ENCODE peak calls at places on chromosomes 1 and 21, in six cellular contexts. B is IMR-90, K is mesenchymal stem cell, P is mesendoderm, V is H9, J is trophoblast cell. F is an unnamed sample.

GRCh38 chr1:181104790-181105133 is 16.3 kb downstream of the IER5 start:
- DNase-seq in J (no peak), B (no peak), P (peak), K (peak), V (peak), F (peak)

GRCh38 chr1:207316622-207317510 is 4.6 kb upstream of the CD55 start:
- DNase-seq in B (peak), J (peak), V (peak), K (peak), P (peak), F (no peak)

GRCh38 chr1:27418326-27418761 is 25.9 kb downstream of the GPR3 start:
- DNase-seq in B (peak), V (no peak), P (peak), K (peak), J (peak), F (no peak)

GRCh38 chr1:236144033-236144432 is 1.7 kb downstream of the GPR137B start:
- DNase-seq in B (no peak), P (no peak), K (no peak), J (peak), V (no peak), F (no peak)

GRCh38 chr1:19557609-19558051 is 72.3 kb upstream of the CAPZB start:
- DNase-seq in J (peak), B (peak), K (peak), P (no peak), V (no peak), F (no peak)

GRCh38 chr1:233661376-233662159 is 47.7 kb downstream of the KCNK1 start:
- DNase-seq in P (no peak), B (no peak), V (no peak), K (no peak), J (no peak), F (no peak)

GRCh38 chr1:26994772-26995625 is 1.5 kb downstream of the TRNP1 start:
- DNase-seq in B (no peak), J (no peak), K (no peak), P (peak), V (peak), F (no peak)

GRCh38 chr1:41322835-41323234 is 38.4 kb upstream of the FOXO6 start:
- DNase-seq in P (peak), B (no peak), V (peak), J (peak), K (peak), F (peak)

GRCh38 chr1:217343907-217344306 is 287.0 kb downstream of the GPATCH2 start:
- DNase-seq in J (no peak), B (no peak), P (no peak), V (peak), K (no peak), F (no peak)

GRCh38 chr1:58457023-58457635 is 89.4 kb downstream of the OMA1 start:
- DNase-seq in P (no peak), B (no peak), K (no peak), J (no peak), V (no peak), F (no peak)

GRCh38 chr1:78048446-78048845 is 2.7 kb downstream of the GIPC2 start:
- DNase-seq in K (no peak), V (no peak), P (no peak), J (no peak), B (no peak), F (no peak)

GRCh38 chr21:37208741-37209225 is 58.4 kb downstream of the VPS26C start:
- DNase-seq in V (no peak), P (no peak), K (no peak), B (no peak), J (no peak), F (no peak)

GRCh38 chr21:44873356-44874239 is at the start of gene PTTG1IP:
- DNase-seq in V (peak), K (peak), B (peak), P (peak), J (peak), F (peak)

GRCh38 chr1:204826970-204827369 is 43.7 kb upstream of the NFASC start:
- DNase-seq in J (peak), P (peak), V (peak), B (no peak), K (no peak), F (no peak)

GRCh38 chr1:11653616-11654570 is at the start of gene FBXO2:
- DNase-seq in P (peak), V (no peak), K (peak), J (peak), B (no peak), F (peak)

GRCh38 chr1:181341026-181341632 is 142.2 kb upstream of the CACNA1E start:
- DNase-seq in P (no peak), J (no peak), B (no peak), V (no peak), K (no peak), F (no peak)

GRCh38 chr1:147209825-147210821 is 15.0 kb downstream of the FMO5 start:
- DNase-seq in J (no peak), K (no peak), V (no peak), B (no peak), P (no peak), F (no peak)

GRCh38 chr1:54110991-54111390 is 41.8 kb downstream of the CDCP2 start:
- DNase-seq in P (no peak), V (peak), J (no peak), B (no peak), K (no peak), F (no peak)

GRCh38 chr1:114032271-114033218 is 53.3 kb downstream of the OLFML3 start:
- DNase-seq in B (peak), V (peak), J (peak), P (peak), K (peak), F (no peak)

GRCh38 chr1:116232989-116233514 is 121.9 kb downstream of the MAB21L3 start:
- DNase-seq in V (no peak), P (peak), K (no peak), B (no peak), J (no peak), F (no peak)

GRCh38 chr1:20717452-20718342 is at the start of gene KIF17:
- DNase-seq in V (peak), P (peak), B (peak), K (peak), J (peak), F (peak)

GRCh38 chr1:56819393-56819899 is at the start of gene FYB2:
- DNase-seq in P (peak), K (peak), V (peak), J (no peak), B (no peak), F (no peak)

GRCh38 chr1:51044834-51045233 is 57.2 kb upstream of the C1orf185 start:
- DNase-seq in B (no peak), P (no peak), K (no peak), V (no peak), J (peak), F (no peak)

GRCh38 chr1:175267716-175268416 is 75.3 kb upstream of the KIAA0040 start:
- DNase-seq in B (no peak), V (no peak), J (peak), P (peak), K (peak), F (no peak)

GRCh38 chr1:156126701-156127534 is 12.4 kb downstream of the LMNA start:
- DNase-seq in K (peak), B (peak), V (no peak), J (peak), P (no peak), F (no peak)

GRCh38 chr1:46517932-46518498 is 28.4 kb downstream of the DMBX1 start:
- DNase-seq in K (no peak), B (no peak), V (no peak), P (no peak), J (no peak), F (no peak)

GRCh38 chr1:184624051-184624450 is 130.6 kb downstream of the EDEM3 start:
- DNase-seq in J (peak), P (no peak), K (no peak), V (no peak), B (no peak), F (no peak)

GRCh38 chr1:4585216-4585615 is 69.2 kb upstream of the AJAP1 start:
- DNase-seq in V (peak), J (peak), P (peak), K (no peak), B (no peak), F (peak)

GRCh38 chr1:205504311-205505075 is at the start of gene CDK18:
- DNase-seq in J (peak), V (peak), K (peak), B (no peak), P (peak), F (peak)

GRCh38 chr21:29265690-29266479 is 32.8 kb upstream of the BACH1 start:
- DNase-seq in J (no peak), B (no peak), K (no peak), V (no peak), P (peak), F (no peak)

GRCh38 chr1:9149837-9150581 is 21.1 kb upstream of the GPR157 start:
- DNase-seq in K (no peak), J (no peak), B (no peak), V (no peak), P (no peak), F (no peak)

GRCh38 chr1:109677459-109677858 is 9.6 kb downstream of the GSTM2 start:
- DNase-seq in J (no peak), B (peak), K (no peak), P (no peak), V (no peak), F (no peak)

GRCh38 chr1:1929639-1930545 is 10.8 kb upstream of the TMEM52 start:
- DNase-seq in J (no peak), P (no peak), V (no peak), B (no peak), K (no peak), F (no peak)

GRCh38 chr1:2989976-2990375 is 31.3 kb upstream of the ACTRT2 start:
- DNase-seq in K (no peak), J (no peak), V (no peak), P (no peak), B (no peak), F (no peak)

GRCh38 chr1:74522143-74522542 is 9.7 kb upstream of the LRRC53 start:
- DNase-seq in P (peak), B (no peak), V (peak), J (peak), K (no peak), F (no peak)

GRCh38 chr1:74528123-74528522 is 15.7 kb upstream of the LRRC53 start:
- DNase-seq in J (no peak), V (no peak), K (no peak), B (no peak), P (no peak), F (no peak)

DNA sequence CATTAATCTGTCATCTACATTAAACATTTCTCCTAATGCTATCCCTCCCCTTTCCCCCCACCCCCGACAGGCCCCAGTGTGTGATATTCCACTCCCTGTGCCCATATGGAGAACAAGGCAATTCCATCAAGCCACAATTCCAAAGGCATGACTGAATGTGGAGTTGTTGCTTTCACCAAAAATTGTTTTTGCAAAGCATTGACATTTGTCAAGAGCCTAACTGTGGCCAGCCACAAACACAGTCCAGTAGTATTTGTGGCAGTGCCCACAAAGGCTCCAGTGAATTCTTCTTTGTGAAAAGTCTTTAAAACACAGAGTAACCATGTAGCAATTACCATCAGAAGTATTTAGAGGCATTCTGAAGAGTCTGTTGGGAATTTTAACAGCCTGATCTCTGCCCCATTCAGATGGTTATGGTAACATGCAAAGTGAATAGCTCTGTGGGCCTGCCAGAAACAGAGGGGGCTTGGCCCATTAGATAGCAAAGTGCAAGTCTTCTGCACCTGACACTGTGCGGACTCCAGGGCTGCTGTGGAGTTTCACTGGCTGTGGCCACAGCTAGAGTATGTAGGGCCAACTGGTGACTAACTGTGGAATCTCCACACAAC is 11.6 kb upstream of the LRRC53 start:
- DNase-seq in V (peak), P (no peak), B (no peak), J (no peak), K (no peak), F (no peak)
- H2BK5ac ChIP-seq in V (no peak), P (no peak), B (no peak), J (no peak), K (no peak), F (no peak)

DNA sequence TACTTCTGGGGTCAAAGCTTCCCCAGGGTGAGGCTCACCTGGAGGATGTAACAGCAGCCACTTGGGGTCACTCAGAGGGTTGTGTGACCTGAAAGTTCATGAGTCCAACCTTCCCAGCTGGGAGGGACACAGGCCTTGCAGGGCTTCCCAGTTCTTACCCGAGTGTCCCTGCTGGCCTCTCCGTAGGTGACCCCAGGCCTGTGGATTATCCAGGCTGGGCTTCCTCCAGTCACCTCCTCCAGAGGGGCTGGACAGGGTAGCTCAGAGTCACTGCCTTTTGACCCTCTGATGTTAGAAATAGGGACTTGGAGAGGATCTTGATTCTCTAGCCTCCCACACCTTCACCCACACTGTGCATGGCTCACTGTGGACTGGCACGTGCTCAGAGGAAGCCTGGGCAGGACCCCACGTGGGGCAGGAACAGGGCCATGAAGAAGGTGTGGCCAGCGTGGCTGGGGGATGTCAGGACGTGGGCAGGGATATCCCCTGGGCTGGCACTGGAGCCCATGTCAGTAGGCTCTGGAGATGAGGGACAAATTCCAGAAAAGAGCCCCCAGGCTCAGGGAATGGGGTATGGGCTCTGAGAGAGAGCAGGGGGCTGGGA is 131.8 kb downstream of the ACTL8 start:
- DNase-seq in P (no peak), B (no peak), J (no peak), K (no peak), V (peak), F (no peak)
- H2BK5ac ChIP-seq in P (no peak), B (no peak), J (no peak), K (no peak), V (no peak), F (no peak)

GRCh38 chr1:227318003-227318851 is at the start of gene CDC42BPA:
- DNase-seq in V (peak), B (peak), P (peak), J (peak), K (peak), F (peak)

GRCh38 chr1:227316941-227317540 is 1.3 kb downstream of the CDC42BPA start:
- DNase-seq in V (no peak), B (peak), K (peak), P (no peak), J (no peak), F (no peak)

GRCh38 chr1:227316456-227316855 is 1.8 kb downstream of the CDC42BPA start:
- DNase-seq in J (no peak), P (no peak), B (no peak), K (no peak), V (no peak), F (no peak)

GRCh38 chr1:227318852-227319607 is 738 bp upstream of the CDC42BPA start:
- DNase-seq in K (peak), B (peak), V (peak), J (peak), P (peak), F (peak)

GRCh38 chr1:227317541-227318002 is 720 bp downstream of the CDC42BPA start:
- DNase-seq in K (peak), J (peak), V (peak), P (peak), B (peak), F (peak)
- H2BK5ac ChIP-seq in K (peak), J (peak), V (peak), P (no peak), B (peak), F (peak)

GRCh38 chr1:143720087-143721023 is 251.4 kb downstream of the FAM72C start:
- DNase-seq in K (no peak), J (no peak), P (peak), B (peak), V (no peak), F (no peak)
- H2BK5ac ChIP-seq in K (no peak), J (peak), P (peak), B (no peak), V (no peak), F (no peak)

GRCh38 chr21:32605469-32605868 is 6.7 kb downstream of the CFAP298 start:
- DNase-seq in J (no peak), B (no peak), K (no peak), V (no peak), P (no peak), F (no peak)
- H2BK5ac ChIP-seq in J (no peak), B (no peak), K (no peak), V (no peak), P (no peak), F (no peak)

GRCh38 chr1:35882586-35882944 is 444 bp upstream of the AGO1 start:
- DNase-seq in J (no peak), K (no peak), B (no peak), V (no peak), P (no peak), F (no peak)

GRCh38 chr1:35882945-35883680 is at the start of gene AGO1:
- DNase-seq in B (peak), P (peak), K (peak), J (peak), V (peak), F (peak)

GRCh38 chr1:35884934-35885333 is 1.9 kb downstream of the AGO1 start:
- DNase-seq in J (no peak), V (no peak), P (peak), K (peak), B (no peak), F (no peak)

GRCh38 chr1:35881850-35882273 is 1.1 kb upstream of the AGO1 start:
- DNase-seq in V (no peak), B (peak), J (no peak), K (no peak), P (no peak), F (no peak)

GRCh38 chr1:35883681-35884155 is 709 bp downstream of the AGO1 start:
- DNase-seq in B (peak), J (no peak), P (peak), K (peak), V (peak), F (peak)
- H2BK5ac ChIP-seq in B (no peak), J (peak), P (peak), K (no peak), V (no peak), F (peak)